ENCODE peak calls at places on chromosomes 6 and 20, in four cellular contexts. R is body of pancreas, U is A549, W is mucosa of descending colon. P is an unnamed sample.

GRCh38 chr20:3679749-3680700 is 1.8 kb downstream of the ADAM33 start:
- DNase-seq in R (peak), U (no peak), W (peak), P (no peak)

GRCh38 chr6:14371530-14371929 is 254.0 kb downstream of the CD83 start:
- DNase-seq in R (no peak), U (no peak), W (no peak), P (no peak)

GRCh38 chr20:44901972-44902371 is 7.9 kb upstream of the PABPC1L start:
- DNase-seq in R (no peak), U (no peak), W (no peak), P (no peak)

GRCh38 chr6:90894285-90895144 is 307.6 kb upstream of the MAP3K7 start:
- DNase-seq in R (no peak), U (no peak), W (no peak), P (no peak)

GRCh38 chr6:54053893-54054391 is 57.3 kb upstream of the MLIP start:
- DNase-seq in R (no peak), U (peak), W (peak), P (peak)

GRCh38 chr20:54625497-54625896 is 150.1 kb downstream of the DOK5 start:
- DNase-seq in R (peak), U (no peak), W (peak), P (no peak)

GRCh38 chr6:119614138-119614537 is 264.6 kb upstream of the MAN1A1 start:
- DNase-seq in R (no peak), U (no peak), W (no peak), P (no peak)

GRCh38 chr20:42652261-42652660 is 537.4 kb downstream of the PTPRT start:
- DNase-seq in R (no peak), U (no peak), W (no peak), P (no peak)

GRCh38 chr6:18263561-18264337 is 581 bp downstream of the DEK start:
- DNase-seq in R (peak), U (peak), W (peak), P (peak)

GRCh38 chr20:51220293-51220706 is 197.4 kb upstream of the KCNG1 start:
- DNase-seq in R (peak), U (peak), W (peak), P (no peak)

GRCh38 chr20:60784321-60784720 is 467.7 kb upstream of the CDH4 start:
- DNase-seq in R (no peak), U (no peak), W (no peak), P (no peak)

GRCh38 chr20:62368629-62369507 is 1.8 kb upstream of the LAMA5 start:
- DNase-seq in R (peak), U (peak), W (peak), P (peak)

DNA sequence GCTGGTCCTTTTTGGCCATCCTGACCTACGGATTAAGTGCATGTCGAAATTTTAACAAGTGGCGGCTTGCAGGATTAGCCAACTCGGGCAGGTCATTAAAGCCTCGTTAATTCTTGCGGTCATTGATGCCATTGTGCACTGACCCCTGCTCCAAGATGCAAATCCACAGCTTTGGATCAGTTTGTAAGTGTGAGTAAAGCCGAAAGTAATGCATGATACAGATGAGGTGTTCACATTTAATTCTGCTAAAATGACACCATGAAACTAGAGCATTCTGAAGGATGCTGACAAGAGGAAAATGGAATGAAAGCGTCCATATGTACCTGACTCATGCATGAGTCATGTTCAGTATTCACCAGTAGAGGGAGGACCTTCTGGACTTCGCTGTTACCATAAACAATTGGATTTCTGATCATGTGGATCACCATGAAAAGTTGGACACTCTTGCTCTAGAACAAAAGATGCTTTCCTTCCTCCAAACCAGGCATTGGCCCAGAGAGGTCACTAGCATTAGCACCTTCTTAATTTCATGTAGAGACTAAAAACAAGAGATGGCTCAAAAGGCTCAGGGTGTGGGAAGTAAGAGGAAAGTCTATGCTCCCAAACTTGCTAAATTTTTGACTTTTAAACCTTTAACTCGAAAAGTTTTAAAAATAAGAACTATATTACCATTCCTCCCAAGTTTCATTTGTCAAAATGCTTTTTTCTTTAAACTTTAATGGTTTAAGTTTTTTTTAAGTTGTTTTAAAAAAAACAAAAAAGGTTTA is 48.0 kb downstream of the MUC22 start:
- DNase-seq in R (no peak), U (peak), W (peak), P (no peak)
- TF ChIP-seq CTCF in R (peak), U (peak), W (no peak), P (peak)

GRCh38 chr6:62284725-62285124 is 1.3 kb downstream of the KHDRBS2 start:
- DNase-seq in R (no peak), U (no peak), W (no peak), P (no peak)

GRCh38 chr6:62285612-62286469 is at the start of gene KHDRBS2:
- DNase-seq in R (peak), U (peak), W (peak), P (peak)

GRCh38 chr6:62286470-62286843 is 432 bp upstream of the KHDRBS2 start:
- DNase-seq in R (peak), U (no peak), W (no peak), P (no peak)

GRCh38 chr6:62283359-62283758 is 2.7 kb downstream of the KHDRBS2 start:
- DNase-seq in R (no peak), U (no peak), W (peak), P (no peak)

DNA sequence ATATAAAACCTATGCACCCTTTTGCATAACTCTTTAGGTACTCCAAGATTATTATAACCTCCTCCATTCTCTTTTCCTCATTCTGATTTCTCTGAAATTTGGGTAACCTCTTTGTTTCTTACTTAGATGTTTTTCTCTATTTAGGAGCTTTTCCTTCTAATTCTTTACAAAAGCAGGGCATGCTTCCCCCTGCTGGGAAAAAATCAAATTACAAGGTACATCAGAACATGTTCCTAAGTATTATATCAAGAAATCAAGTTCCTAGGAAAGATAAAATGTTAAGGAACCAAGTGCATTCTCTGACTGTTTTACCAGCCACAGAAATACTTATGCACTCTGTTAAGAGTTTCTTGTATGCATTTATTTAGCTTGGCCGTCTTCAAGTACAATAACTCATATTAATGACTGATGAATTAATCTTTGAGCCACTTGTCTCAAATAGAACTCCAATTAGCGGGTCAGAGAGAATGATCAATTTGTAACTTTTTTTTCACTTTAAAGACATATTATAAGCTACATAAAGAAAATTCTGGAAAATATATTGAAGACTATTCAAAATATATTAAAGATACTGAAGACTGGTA is 2.1 kb downstream of the KHDRBS2 start:
- DNase-seq in R (no peak), U (peak), W (peak), P (peak)
- TF ChIP-seq CTCF in R (peak), U (peak), W (peak), P (peak)

DNA sequence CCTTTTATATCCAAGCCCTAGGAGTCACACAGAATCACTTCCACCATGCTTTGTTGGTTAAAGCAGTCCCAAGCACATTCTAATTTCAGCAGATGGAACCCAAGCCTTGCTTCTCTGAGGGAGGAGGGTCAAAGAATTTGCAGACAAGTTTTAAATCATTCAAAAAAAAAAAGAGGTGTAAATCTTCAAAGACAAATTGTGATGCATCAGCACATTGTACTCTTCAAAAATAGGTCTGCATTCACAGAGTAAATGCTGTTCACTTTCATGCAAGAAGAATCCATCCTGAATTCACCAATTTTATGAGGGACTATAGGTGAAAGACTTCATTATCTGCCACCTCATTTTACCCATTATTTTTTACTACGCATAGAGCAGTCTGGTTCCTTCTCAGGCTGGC is 321.8 kb upstream of the PRDM1 start:
- DNase-seq in R (no peak), U (no peak), W (no peak), P (no peak)
- TF ChIP-seq CTCF in R (no peak), U (no peak), W (no peak), P (no peak)

GRCh38 chr20:22289442-22289841 is 294.9 kb downstream of the FOXA2 start:
- DNase-seq in R (no peak), U (no peak), W (no peak), P (no peak)
- TF ChIP-seq CTCF in R (no peak), U (no peak), W (no peak), P (no peak)